ENCODE peak calls at places on chromosomes 4 and X, in five cellular contexts. One of them, this sample, is unnamed.

GRCh38 chr4:137032242-137032641 is 500.1 kb downstream of the PCDH18 start:
- DNase-seq in RWPE1: no peak
- DNase-seq in esophagus squamous epithelium: no peak
- DNase-seq in neural progenitor cell: no peak
- DNase-seq in cardiac muscle cell: peak; percentile 3
- DNase-seq in this sample: no peak

GRCh38 chr4:85617202-85617601 is 142.3 kb downstream of the ARHGAP24 start:
- DNase-seq in RWPE1: no peak
- DNase-seq in esophagus squamous epithelium: no peak
- DNase-seq in neural progenitor cell: no peak
- DNase-seq in cardiac muscle cell: no peak
- DNase-seq in this sample: no peak

GRCh38 chr4:102625232-102625930 is 124.2 kb downstream of the NFKB1 start:
- DNase-seq in RWPE1: no peak
- DNase-seq in esophagus squamous epithelium: no peak
- DNase-seq in neural progenitor cell: peak; percentile 29
- DNase-seq in cardiac muscle cell: peak; percentile 77
- DNase-seq in this sample: no peak

GRCh38 chr4:5609265-5610007 is 98.9 kb downstream of the EVC2 start:
- DNase-seq in RWPE1: no peak
- DNase-seq in esophagus squamous epithelium: no peak
- DNase-seq in neural progenitor cell: no peak
- DNase-seq in cardiac muscle cell: no peak
- DNase-seq in this sample: no peak

GRCh38 chrX:51614353-51614752 is 4.4 kb downstream of the CENPVL3 start:
- DNase-seq in RWPE1: peak; percentile 13
- DNase-seq in esophagus squamous epithelium: no peak
- DNase-seq in neural progenitor cell: peak; percentile 56
- DNase-seq in cardiac muscle cell: peak; percentile 69
- DNase-seq in this sample: no peak

GRCh38 chrX:68910743-68911142 is 81.9 kb downstream of the EFNB1 start:
- DNase-seq in RWPE1: no peak
- DNase-seq in esophagus squamous epithelium: no peak
- DNase-seq in neural progenitor cell: no peak
- DNase-seq in cardiac muscle cell: no peak
- DNase-seq in this sample: no peak

GRCh38 chr4:158162637-158163036 is 10.2 kb downstream of the GASK1B start:
- DNase-seq in RWPE1: no peak
- DNase-seq in esophagus squamous epithelium: no peak
- DNase-seq in neural progenitor cell: no peak
- DNase-seq in cardiac muscle cell: no peak
- DNase-seq in this sample: no peak

GRCh38 chrX:108122748-108123147 is 31.2 kb downstream of the ATG4A start:
- DNase-seq in RWPE1: peak; percentile 16
- DNase-seq in esophagus squamous epithelium: no peak
- DNase-seq in neural progenitor cell: no peak
- DNase-seq in cardiac muscle cell: peak; percentile 20
- DNase-seq in this sample: no peak

GRCh38 chr4:56255820-56256219 is 131.5 kb downstream of the AASDH start:
- DNase-seq in RWPE1: no peak
- DNase-seq in esophagus squamous epithelium: no peak
- DNase-seq in neural progenitor cell: no peak
- DNase-seq in cardiac muscle cell: no peak
- DNase-seq in this sample: no peak

DNA sequence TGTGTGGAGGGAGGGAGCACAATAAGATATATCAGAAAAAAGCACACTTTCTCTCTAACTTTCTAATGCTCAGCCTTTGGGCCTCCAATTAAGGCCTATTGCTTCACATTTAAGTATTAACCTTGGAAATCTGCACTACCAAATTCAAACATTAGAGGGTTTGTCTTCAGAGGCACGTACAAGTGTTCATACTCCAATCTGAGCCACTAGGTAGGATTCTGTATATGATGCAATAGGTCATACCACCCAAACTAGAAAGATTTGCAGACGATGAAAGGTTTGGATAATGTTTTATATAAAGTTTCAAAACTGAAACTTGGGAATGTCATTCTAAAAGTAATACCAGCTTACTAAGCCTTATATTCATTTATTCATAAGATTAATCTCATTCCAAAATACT is 106.4 kb downstream of the MID1 start:
- DNase-seq in RWPE1: no peak
- DNase-seq in esophagus squamous epithelium: no peak
- DNase-seq in neural progenitor cell: no peak
- DNase-seq in cardiac muscle cell: no peak
- DNase-seq in this sample: no peak
- TF ChIP-seq CTCF in RWPE1: no peak
- TF ChIP-seq CTCF in esophagus squamous epithelium: no peak
- TF ChIP-seq CTCF in neural progenitor cell: no peak
- TF ChIP-seq CTCF in cardiac muscle cell: no peak
- TF ChIP-seq CTCF in this sample: no peak

DNA sequence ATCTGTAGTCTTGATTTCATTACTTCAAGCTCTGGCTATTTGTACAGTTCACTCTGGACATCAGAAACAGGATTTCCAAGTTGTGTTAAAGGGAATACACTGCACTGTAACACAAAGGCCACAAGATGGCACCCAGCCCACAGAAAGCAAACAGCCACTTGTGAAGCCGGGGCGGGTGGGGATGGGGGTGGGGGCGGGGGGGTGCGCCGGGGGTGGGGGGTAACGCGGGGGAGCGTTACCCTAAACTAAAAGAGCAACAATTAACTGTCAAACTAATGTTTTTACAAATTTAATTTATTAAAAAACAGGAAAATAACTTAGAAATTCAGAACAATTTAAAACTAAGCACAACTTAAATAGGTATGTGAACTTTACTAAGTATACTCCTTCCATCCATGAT is 27.3 kb downstream of the PRDX4 start:
- DNase-seq in RWPE1: peak; percentile 44
- DNase-seq in esophagus squamous epithelium: no peak
- DNase-seq in neural progenitor cell: peak; percentile 76
- DNase-seq in cardiac muscle cell: peak; percentile 66
- DNase-seq in this sample: no peak
- TF ChIP-seq CTCF in RWPE1: peak; percentile 46
- TF ChIP-seq CTCF in esophagus squamous epithelium: peak; percentile 14
- TF ChIP-seq CTCF in neural progenitor cell: peak; percentile 65
- TF ChIP-seq CTCF in cardiac muscle cell: peak; percentile 36
- TF ChIP-seq CTCF in this sample: peak; percentile 38

GRCh38 chrX:112816908-112817307 is 23.7 kb downstream of the AMOT start:
- DNase-seq in RWPE1: no peak
- DNase-seq in esophagus squamous epithelium: no peak
- DNase-seq in neural progenitor cell: no peak
- DNase-seq in cardiac muscle cell: no peak
- DNase-seq in this sample: no peak
- TF ChIP-seq CTCF in RWPE1: no peak
- TF ChIP-seq CTCF in esophagus squamous epithelium: no peak
- TF ChIP-seq CTCF in neural progenitor cell: no peak
- TF ChIP-seq CTCF in cardiac muscle cell: no peak
- TF ChIP-seq CTCF in this sample: no peak

GRCh38 chr4:70943115-70943514 is 40.9 kb downstream of the MOB1B start:
- DNase-seq in RWPE1: no peak
- DNase-seq in esophagus squamous epithelium: no peak
- DNase-seq in neural progenitor cell: no peak
- DNase-seq in cardiac muscle cell: no peak
- DNase-seq in this sample: no peak

GRCh38 chr4:70938087-70938486 is 35.9 kb downstream of the MOB1B start:
- DNase-seq in RWPE1: no peak
- DNase-seq in esophagus squamous epithelium: no peak
- DNase-seq in neural progenitor cell: no peak
- DNase-seq in cardiac muscle cell: no peak
- DNase-seq in this sample: no peak

GRCh38 chr4:70945046-70945445 is 42.9 kb downstream of the MOB1B start:
- DNase-seq in RWPE1: no peak
- DNase-seq in esophagus squamous epithelium: no peak
- DNase-seq in neural progenitor cell: no peak
- DNase-seq in cardiac muscle cell: no peak
- DNase-seq in this sample: no peak

GRCh38 chr4:70936200-70936787 is 34.1 kb downstream of the MOB1B start:
- DNase-seq in RWPE1: no peak
- DNase-seq in esophagus squamous epithelium: no peak
- DNase-seq in neural progenitor cell: no peak
- DNase-seq in cardiac muscle cell: no peak
- DNase-seq in this sample: no peak

DNA sequence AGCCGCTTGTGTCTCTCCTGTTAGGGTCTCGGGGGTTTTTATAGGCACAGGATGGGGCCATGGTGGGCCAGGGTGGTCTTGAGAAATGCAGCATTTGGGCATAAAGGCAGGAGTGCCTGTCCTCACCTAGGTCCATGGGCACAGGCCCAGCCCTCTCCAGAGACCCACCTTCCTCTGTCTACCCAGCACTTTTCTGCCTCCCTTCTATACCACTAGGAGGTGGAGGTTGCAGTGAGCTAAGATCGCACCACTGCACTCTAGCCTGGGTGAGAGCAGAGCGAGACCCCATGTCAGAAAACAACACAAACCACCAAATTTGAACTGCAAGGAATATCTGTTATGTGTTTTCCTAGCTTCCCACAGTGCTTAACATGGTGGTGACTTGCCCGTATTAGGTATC is 38.0 kb downstream of the MOB1B start:
- DNase-seq in RWPE1: no peak
- DNase-seq in esophagus squamous epithelium: no peak
- DNase-seq in neural progenitor cell: no peak
- DNase-seq in cardiac muscle cell: no peak
- DNase-seq in this sample: no peak
- TF ChIP-seq CTCF in RWPE1: no peak
- TF ChIP-seq CTCF in esophagus squamous epithelium: no peak
- TF ChIP-seq CTCF in neural progenitor cell: no peak
- TF ChIP-seq CTCF in cardiac muscle cell: no peak
- TF ChIP-seq CTCF in this sample: no peak

GRCh38 chr4:118798658-118799057 is 37.3 kb downstream of the SEC24D start:
- DNase-seq in RWPE1: no peak
- DNase-seq in esophagus squamous epithelium: no peak
- DNase-seq in neural progenitor cell: no peak
- DNase-seq in cardiac muscle cell: no peak
- DNase-seq in this sample: no peak
- TF ChIP-seq CTCF in RWPE1: no peak
- TF ChIP-seq CTCF in esophagus squamous epithelium: no peak
- TF ChIP-seq CTCF in neural progenitor cell: peak; percentile 30
- TF ChIP-seq CTCF in cardiac muscle cell: no peak
- TF ChIP-seq CTCF in this sample: no peak

DNA sequence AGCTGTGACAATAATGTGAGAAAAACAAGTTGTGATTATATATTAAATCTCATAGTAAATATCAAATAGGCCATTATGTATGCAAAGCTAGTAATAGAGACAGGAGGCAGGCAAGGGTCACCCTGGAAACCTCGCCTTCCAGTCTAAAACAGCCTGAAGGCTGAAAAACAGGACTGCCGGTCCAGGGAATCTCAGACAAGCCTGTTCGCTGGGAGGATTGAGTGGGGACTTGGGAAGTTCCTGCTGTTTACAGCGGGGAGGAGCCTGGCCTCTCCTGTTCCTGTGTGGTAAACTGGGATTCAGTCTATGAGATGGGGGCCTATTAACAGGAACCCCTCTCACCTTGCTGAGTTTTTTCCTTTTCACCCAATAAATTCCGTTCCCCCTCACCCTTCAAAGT is 2317.3 kb downstream of the PCDH7 start:
- DNase-seq in RWPE1: no peak
- DNase-seq in esophagus squamous epithelium: no peak
- DNase-seq in neural progenitor cell: peak; percentile 20
- DNase-seq in cardiac muscle cell: no peak
- DNase-seq in this sample: no peak
- TF ChIP-seq CTCF in RWPE1: no peak
- TF ChIP-seq CTCF in esophagus squamous epithelium: no peak
- TF ChIP-seq CTCF in neural progenitor cell: no peak
- TF ChIP-seq CTCF in cardiac muscle cell: no peak
- TF ChIP-seq CTCF in this sample: no peak

GRCh38 chrX:74536142-74537010 is 78.0 kb downstream of the RLIM start:
- DNase-seq in RWPE1: peak; percentile 56
- DNase-seq in esophagus squamous epithelium: peak; percentile 18
- DNase-seq in neural progenitor cell: peak; percentile 64
- DNase-seq in cardiac muscle cell: peak; percentile 92
- DNase-seq in this sample: peak; percentile 92
- TF ChIP-seq CTCF in RWPE1: no peak
- TF ChIP-seq CTCF in esophagus squamous epithelium: no peak
- TF ChIP-seq CTCF in neural progenitor cell: peak; percentile 34
- TF ChIP-seq CTCF in cardiac muscle cell: peak; percentile 41
- TF ChIP-seq CTCF in this sample: peak; percentile 28